ENCODE peak calls at places on chromosomes 2 and 18, in four cellular contexts. S is HT-29, N is body of pancreas, O is spleen. Z is an unnamed sample.

GRCh38 chr2:10514743-10515142 is 66.6 kb upstream of the ODC1 start:
- DNase-seq in N (no peak), S (peak), O (peak), Z (no peak)

GRCh38 chr2:167750675-167751074 is 496.7 kb downstream of the STK39 start:
- DNase-seq in N (no peak), S (no peak), O (no peak), Z (no peak)

GRCh38 chr18:45569566-45569965 is 45.7 kb upstream of the SLC14A2 start:
- DNase-seq in N (peak), S (no peak), O (no peak), Z (no peak)

GRCh38 chr2:175282300-175282699 is 100.8 kb upstream of the ATP5MC3 start:
- DNase-seq in O (no peak), N (no peak), S (peak), Z (peak)

GRCh38 chr2:95260028-95261023 is 13.9 kb upstream of the PROM2 start:
- DNase-seq in S (no peak), O (peak), N (no peak), Z (no peak)

GRCh38 chr2:7878786-7879515 is 802.9 kb upstream of the ID2 start:
- DNase-seq in O (no peak), N (no peak), S (no peak), Z (no peak)

GRCh38 chr18:74251297-74252031 is 40.3 kb downstream of the CYB5A start:
- DNase-seq in S (peak), O (no peak), N (no peak), Z (no peak)

GRCh38 chr2:99710720-99711612 is 221.1 kb upstream of the REV1 start:
- DNase-seq in N (no peak), S (no peak), O (no peak), Z (no peak)

GRCh38 chr2:170544817-170545216 is 170.3 kb upstream of the SP5 start:
- DNase-seq in N (no peak), S (no peak), O (no peak), Z (no peak)

GRCh38 chr2:10980886-10981425 is 69.2 kb downstream of the KCNF1 start:
- DNase-seq in S (no peak), O (no peak), N (no peak), Z (no peak)

GRCh38 chr2:119531292-119531691 is 7.0 kb upstream of the SCTR start:
- DNase-seq in O (no peak), N (no peak), S (peak), Z (no peak)

GRCh38 chr2:37026050-37026449 is 58.1 kb downstream of the HEATR5B start:
- DNase-seq in N (no peak), O (no peak), S (no peak), Z (no peak)

GRCh38 chr2:33247325-33247724 is 229.1 kb upstream of the RASGRP3 start:
- DNase-seq in O (no peak), N (no peak), S (no peak), Z (no peak)

GRCh38 chr18:75456277-75456676 is 28.8 kb upstream of the SMIM21 start:
- DNase-seq in N (no peak), S (no peak), O (no peak), Z (no peak)

GRCh38 chr2:7430421-7430868 is 513.2 kb downstream of the RNF144A start:
- DNase-seq in O (no peak), N (no peak), S (no peak), Z (no peak)

GRCh38 chr2:239934571-239935171 is 90.5 kb downstream of the NDUFA10 start:
- DNase-seq in S (peak), O (peak), N (peak), Z (no peak)

GRCh38 chr2:102915128-102915527 is 153.3 kb downstream of the TMEM182 start:
- DNase-seq in S (no peak), O (no peak), N (no peak), Z (no peak)

GRCh38 chr2:85276571-85277121 is 51.1 kb downstream of the TGOLN2 start:
- DNase-seq in O (no peak), N (no peak), S (no peak), Z (no peak)

GRCh38 chr2:95039410-95039809 is 13.9 kb downstream of the MAL start:
- DNase-seq in O (no peak), N (no peak), S (no peak), Z (no peak)

GRCh38 chr2:51441786-51442185 is 409.9 kb upstream of the NRXN1 start:
- DNase-seq in N (no peak), O (no peak), S (no peak), Z (no peak)

GRCh38 chr2:228059735-228060134 is 121.8 kb downstream of the SPHKAP start:
- DNase-seq in O (no peak), S (no peak), N (no peak), Z (no peak)

GRCh38 chr18:79522451-79523220 is 126.9 kb downstream of the NFATC1 start:
- DNase-seq in N (peak), S (no peak), O (peak), Z (no peak)

GRCh38 chr2:144165599-144166250 is 354.2 kb downstream of the ZEB2 start:
- DNase-seq in O (no peak), S (no peak), N (no peak), Z (no peak)

GRCh38 chr2:220228310-220229006 is 601.0 kb downstream of the SLC4A3 start:
- DNase-seq in O (no peak), S (peak), N (no peak), Z (no peak)

GRCh38 chr2:27407798-27408491 is 1.4 kb downstream of the PPM1G start:
- DNase-seq in S (peak), N (no peak), O (no peak), Z (no peak)

GRCh38 chr2:217979151-217979811 is 23.5 kb downstream of the TNS1 start:
- DNase-seq in N (peak), O (peak), S (no peak), Z (no peak)

GRCh38 chr2:237927135-237927534 is 39.7 kb upstream of the UBE2F start:
- DNase-seq in N (no peak), S (no peak), O (no peak), Z (no peak)

GRCh38 chr18:73316513-73316912 is 448.7 kb upstream of the NETO1 start:
- DNase-seq in N (no peak), O (no peak), S (no peak), Z (no peak)

GRCh38 chr2:99819766-99820165 is 322.6 kb downstream of the AFF3 start:
- DNase-seq in S (no peak), N (no peak), O (no peak), Z (no peak)

GRCh38 chr2:218216336-218216673 is 684 bp upstream of the ARPC2 start:
- DNase-seq in S (no peak), N (no peak), O (peak), Z (no peak)

GRCh38 chr2:197873293-197873701 is 68.9 kb downstream of the PLCL1 start:
- DNase-seq in S (no peak), N (no peak), O (no peak), Z (no peak)